ENCODE peak calls at places on chromosomes 3 and 15, in nine cellular contexts. B is A549, M is GM10248, I is fibroblast of pulmonary artery, T is astrocyte, J is endodermal cell, S is brain microvascular endothelial cell, U is GM23338, Q is pancreas. L is an unnamed sample.
A peak's percentile ranks its signal among the peaks of the same experiment; 100 is the strongest.

GRCh38 chr3:97860364-97860763 is 38.6 kb downstream of the CRYBG3 start:
- DNase-seq in B (no peak), I (no peak), Q (no peak), S (no peak), J (no peak), U (peak; percentile 17), M (no peak), T (no peak), L (no peak)

GRCh38 chr3:174441588-174442316 is 417.4 kb upstream of the NAALADL2 start:
- DNase-seq in S (no peak), J (no peak), M (no peak), I (peak; percentile 91), T (peak; percentile 22), U (peak; percentile 17), Q (no peak), B (no peak), L (no peak)

GRCh38 chr3:182081096-182081495 is 369.4 kb downstream of the SOX2 start:
- DNase-seq in B (no peak), T (no peak), S (no peak), Q (no peak), I (no peak), M (no peak), U (no peak), J (no peak), L (no peak)

GRCh38 chr15:48112242-48112641 is 8.5 kb upstream of the SLC24A5 start:
- DNase-seq in T (peak; percentile 12), I (peak; percentile 39), U (peak; percentile 82), S (no peak), J (peak; percentile 88), Q (peak; percentile 8), B (peak; percentile 39), M (no peak), L (no peak)

GRCh38 chr3:143328459-143328858 is 208.9 kb downstream of the CHST2 start:
- DNase-seq in S (no peak), B (no peak), U (peak; percentile 8), J (no peak), T (no peak), M (no peak), I (no peak), Q (no peak), L (no peak)

GRCh38 chr15:88539441-88539840 is 7.0 kb downstream of the DET1 start:
- DNase-seq in T (no peak), J (no peak), B (peak; percentile 47), S (no peak), Q (no peak), I (no peak), U (no peak), M (no peak), L (no peak)

GRCh38 chr3:42139740-42140453 is 48.7 kb downstream of the TRAK1 start:
- DNase-seq in S (no peak), T (no peak), U (no peak), Q (no peak), I (no peak), M (no peak), J (no peak), B (no peak), L (no peak)

GRCh38 chr3:71444028-71444860 is 139.3 kb downstream of the FOXP1 start:
- DNase-seq in B (no peak), M (peak; percentile 54), Q (no peak), T (peak; percentile 84), U (no peak), I (peak; percentile 75), S (peak; percentile 65), J (no peak), L (no peak)

GRCh38 chr3:154301556-154301955 is 22.7 kb downstream of the DHX36 start:
- DNase-seq in J (no peak), U (no peak), M (no peak), S (no peak), I (no peak), T (no peak), Q (no peak), B (peak; percentile 5), L (no peak)

GRCh38 chr3:37307321-37307720 is 132.9 kb upstream of the LRRFIP2 start:
- DNase-seq in U (no peak), Q (no peak), M (no peak), J (no peak), T (no peak), S (no peak), I (no peak), B (no peak), L (no peak)

GRCh38 chr3:44939581-44940036 is 36.4 kb downstream of the ZDHHC3 start:
- DNase-seq in T (peak; percentile 16), U (no peak), I (peak; percentile 10), B (no peak), M (no peak), J (no peak), Q (no peak), S (no peak), L (no peak)

GRCh38 chr3:194555175-194556062 is 68.6 kb upstream of the ATP13A3 start:
- DNase-seq in T (no peak), M (no peak), B (no peak), S (no peak), U (no peak), J (no peak), Q (no peak), I (no peak), L (no peak)

GRCh38 chr3:49607796-49608195 is 53.5 kb downstream of the BSN start:
- DNase-seq in B (no peak), S (no peak), T (no peak), J (peak; percentile 45), M (no peak), Q (no peak), I (no peak), U (peak; percentile 35), L (peak; percentile 20)
- TF ChIP-seq CTCF in B (no peak), S (peak; percentile 60), T (peak; percentile 26), J (peak; percentile 57), M (no peak), Q (no peak), I (peak; percentile 39), U (peak; percentile 23), L (no peak)

DNA sequence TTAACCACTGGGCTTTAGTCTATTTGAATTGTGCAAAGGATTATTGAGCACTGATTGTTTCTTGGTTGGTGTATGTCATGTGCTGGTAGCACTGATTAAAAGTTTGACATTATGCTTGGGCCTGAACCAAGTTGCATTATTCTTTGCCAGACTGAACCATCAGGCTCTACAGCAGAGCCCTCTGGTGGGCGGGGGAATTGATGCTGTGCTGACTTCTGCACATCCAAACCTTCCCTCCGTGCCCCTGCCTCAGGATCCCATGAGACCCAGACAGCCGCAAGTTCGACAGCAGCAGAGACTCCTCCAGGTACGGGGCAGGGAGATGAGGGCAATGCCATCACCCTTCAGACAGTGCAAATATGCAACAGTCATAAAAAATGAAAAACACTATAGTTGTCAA is 28.4 kb upstream of the P2RY12 start:
- DNase-seq in I (no peak), S (no peak), T (no peak), B (no peak), U (peak; percentile 70), J (peak; percentile 74), M (no peak), Q (no peak), L (no peak)
- TF ChIP-seq CTCF in I (no peak), S (peak; percentile 25), T (no peak), B (no peak), U (peak; percentile 78), J (peak; percentile 68), M (no peak), Q (no peak), L (no peak)

DNA sequence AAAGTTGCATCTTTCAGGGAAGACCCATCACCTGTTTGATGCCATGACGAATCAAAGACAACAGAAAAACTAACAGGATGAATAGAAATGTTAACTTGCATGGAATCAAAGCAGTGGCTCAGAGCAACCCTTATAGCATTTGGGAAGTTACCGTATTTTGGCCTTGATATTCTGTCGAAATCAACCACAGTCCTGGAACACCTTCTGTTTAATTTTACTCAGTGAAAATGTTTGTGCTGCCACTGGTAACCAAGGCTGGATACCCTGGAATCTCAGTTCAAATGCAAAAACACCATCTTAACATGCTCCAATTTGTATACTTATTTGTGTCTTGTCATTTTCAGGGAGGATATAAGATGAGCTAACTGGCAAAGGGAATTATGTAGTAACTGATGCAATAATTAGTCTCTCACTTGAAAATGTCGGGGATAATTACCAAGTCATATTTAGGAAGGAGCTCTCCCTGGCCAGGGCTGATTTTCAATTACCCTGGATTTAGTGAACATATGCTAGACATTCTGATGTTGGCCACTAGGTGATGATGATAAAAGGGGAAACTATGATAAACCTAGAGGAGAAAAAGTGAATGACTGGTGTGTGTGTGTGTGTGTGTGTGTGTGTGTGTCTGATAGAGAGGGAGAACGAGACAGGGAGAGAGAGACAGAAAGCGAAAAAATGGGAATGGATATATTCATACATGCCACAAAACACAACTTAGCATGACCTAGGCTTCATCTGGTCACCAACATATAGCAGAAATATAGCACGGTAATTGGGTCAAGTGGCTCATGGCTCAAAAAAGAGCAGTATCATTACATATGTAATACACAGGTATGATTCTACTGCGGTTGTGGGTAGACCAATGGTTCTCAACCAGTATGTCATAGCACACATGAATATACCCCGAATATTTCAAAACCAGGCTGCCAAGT is 19.0 kb upstream of the PRICKLE2 start:
- DNase-seq in I (no peak), J (peak; percentile 63), M (no peak), U (peak; percentile 75), Q (no peak), T (no peak), B (peak; percentile 71), S (peak; percentile 43), L (no peak)
- TF ChIP-seq CTCF in I (peak; percentile 49), J (peak; percentile 74), M (no peak), U (peak; percentile 42), Q (no peak), T (peak; percentile 59), B (peak; percentile 23), S (peak; percentile 60), L (peak; percentile 58)

GRCh38 chr3:54299169-54299935 is 177.0 kb downstream of the CACNA2D3 start:
- DNase-seq in Q (no peak), I (no peak), J (no peak), S (no peak), U (no peak), B (no peak), M (no peak), T (no peak), L (no peak)

DNA sequence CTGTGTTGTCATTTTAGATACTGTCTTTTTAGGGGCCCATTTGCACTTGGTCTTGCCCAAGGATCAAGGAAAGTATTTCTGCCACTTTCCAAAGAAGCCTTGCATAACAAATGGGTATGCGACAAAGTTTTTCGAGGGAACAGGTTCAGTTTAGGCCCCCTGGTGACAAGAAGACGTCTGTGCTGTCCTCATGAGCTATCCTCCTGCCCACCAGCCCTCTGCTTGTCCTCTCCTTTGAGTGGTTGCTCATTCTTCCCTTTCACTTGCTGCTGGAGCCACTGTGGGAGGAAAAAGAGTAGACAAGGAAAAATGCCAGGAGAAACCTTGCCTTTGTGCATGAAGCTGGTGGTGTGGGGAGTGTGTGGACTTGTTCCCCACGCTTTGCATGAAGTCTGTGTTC is 171.9 kb downstream of the CACNA2D3 start:
- DNase-seq in T (no peak), Q (no peak), I (no peak), M (no peak), J (peak; percentile 70), B (peak; percentile 1), S (no peak), U (peak; percentile 63), L (no peak)
- TF ChIP-seq CTCF in T (no peak), Q (no peak), I (no peak), M (no peak), J (peak; percentile 72), B (no peak), S (no peak), U (peak; percentile 48), L (peak; percentile 28)

GRCh38 chr3:85252686-85253085 is 293.9 kb downstream of the CADM2 start:
- DNase-seq in B (no peak), I (no peak), M (no peak), U (no peak), T (no peak), J (no peak), S (no peak), Q (no peak), L (no peak)
- TF ChIP-seq CTCF in B (no peak), I (no peak), M (peak; percentile 1), U (no peak), T (no peak), J (no peak), S (no peak), Q (no peak), L (no peak)

GRCh38 chr15:85504739-85505676 is 124.6 kb downstream of the AKAP13 start:
- DNase-seq in M (peak; percentile 32), T (peak; percentile 41), B (peak; percentile 74), J (peak; percentile 58), S (peak; percentile 68), I (peak; percentile 83), U (peak; percentile 74), Q (no peak), L (peak; percentile 34)
- TF ChIP-seq CTCF in M (peak; percentile 67), T (peak; percentile 71), B (peak; percentile 93), J (peak; percentile 78), S (peak; percentile 61), I (peak; percentile 65), U (peak; percentile 60), Q (no peak), L (peak; percentile 73)

L was measured in neural crest cell.